ENCODE peak calls at places on chromosome 14, in seven cellular contexts. I, L, E, A, N, Z and O are unnamed samples. For H3K4me1 and H3K36me3, the result is how much of the 10 kb centered on the place peaks cover.

GRCh38 chr14:24861083-24861630 is 188.8 kb downstream of the STXBP6 start:
- DNase-seq in L (no peak), Z (no peak), N (no peak), E (no peak), I (no peak), A (no peak), O (no peak)

GRCh38 chr14:103688906-103689902 is 26.0 kb downstream of the XRCC3 start:
- DNase-seq in Z (no peak), A (no peak), I (no peak), L (peak), E (peak), N (peak), O (no peak)

GRCh38 chr14:39102265-39102968 is 618 bp downstream of the SEC23A start:
- DNase-seq in A (no peak), N (no peak), L (peak), E (no peak), Z (no peak), I (peak), O (no peak)

GRCh38 chr14:39229222-39229543 is 4.5 kb upstream of the MIA2 start:
- DNase-seq in N (no peak), Z (no peak), L (no peak), A (no peak), E (no peak), I (no peak), O (peak)

GRCh38 chr14:24313912-24314311 is 2.6 kb downstream of the LTB4R start:
- DNase-seq in I (no peak), N (no peak), L (no peak), A (no peak), E (no peak), Z (no peak), O (no peak)

GRCh38 chr14:55075628-55076027 is 24.2 kb downstream of the MAPK1IP1L start:
- DNase-seq in A (no peak), L (no peak), Z (no peak), I (no peak), E (no peak), N (peak), O (no peak)

GRCh38 chr14:60204104-60204842 is 39.1 kb upstream of the DHRS7 start:
- DNase-seq in E (no peak), Z (no peak), L (no peak), I (no peak), A (no peak), N (no peak), O (no peak)

GRCh38 chr14:54704768-54705167 is 137.8 kb downstream of the SAMD4A start:
- DNase-seq in L (no peak), A (no peak), I (no peak), Z (no peak), E (no peak), N (no peak), O (no peak)

GRCh38 chr14:61335876-61336275 is 14.5 kb downstream of the PRKCH start:
- DNase-seq in A (no peak), L (no peak), I (no peak), E (no peak), Z (no peak), N (no peak), O (no peak)

GRCh38 chr14:91063119-91063518 is 2.7 kb upstream of the RPS6KA5 start:
- DNase-seq in E (no peak), I (no peak), N (no peak), A (no peak), L (no peak), Z (no peak), O (no peak)

GRCh38 chr14:44369401-44370123 is 137.5 kb downstream of the FSCB start:
- DNase-seq in A (peak), I (no peak), N (no peak), L (no peak), Z (no peak), E (no peak), O (no peak)

GRCh38 chr14:75340921-75341320 is 62.3 kb downstream of the FOS start:
- DNase-seq in Z (peak), N (peak), E (peak), A (no peak), I (peak), L (peak), O (no peak)

GRCh38 chr14:103727313-103728000 is 11.8 kb downstream of the ZFYVE21 start:
- DNase-seq in Z (no peak), A (no peak), N (no peak), L (no peak), E (peak), I (no peak), O (no peak)

GRCh38 chr14:39107624-39108023 is 4.6 kb upstream of the SEC23A start:
- DNase-seq in A (peak), L (no peak), Z (no peak), N (no peak), E (no peak), I (peak), O (no peak)

GRCh38 chr14:104253223-104253822 is 114.9 kb downstream of the KIF26A start:
- DNase-seq in E (peak), N (no peak), I (no peak), Z (peak), L (no peak), A (no peak), O (no peak)

GRCh38 chr14:34439090-34439489 is 22.9 kb downstream of the SPTSSA start:
- DNase-seq in Z (no peak), A (no peak), N (no peak), E (no peak), I (no peak), L (no peak), O (no peak)

GRCh38 chr14:81269100-81269978 is 48.6 kb upstream of the GTF2A1 start:
- DNase-seq in N (no peak), I (peak), L (peak), E (no peak), Z (no peak), A (peak), O (peak)

GRCh38 chr14:97602438-97603117 is 805.4 kb downstream of the VRK1 start:
- DNase-seq in A (no peak), E (no peak), N (no peak), L (no peak), I (no peak), Z (no peak), O (peak)

GRCh38 chr14:38958589-38958988 is 144.4 kb downstream of the SEC23A start:
- DNase-seq in Z (no peak), L (no peak), I (peak), A (no peak), N (no peak), E (no peak), O (no peak)

GRCh38 chr14:101069666-101070362 is 166.3 kb upstream of the RTL1 start:
- DNase-seq in Z (peak), N (peak), E (peak), A (no peak), L (no peak), I (no peak), O (no peak)

GRCh38 chr14:96053600-96054381 is 14.6 kb downstream of the C14orf132 start:
- DNase-seq in N (peak), Z (no peak), E (no peak), I (no peak), L (no peak), A (peak), O (no peak)

GRCh38 chr14:74502236-74503019 is 8.9 kb downstream of the ISCA2 start:
- DNase-seq in E (no peak), L (no peak), Z (no peak), I (no peak), N (peak), A (peak), O (no peak)

GRCh38 chr14:89325299-89325883 is 91.6 kb downstream of the FOXN3 start:
- DNase-seq in E (no peak), N (no peak), L (no peak), A (no peak), Z (no peak), I (no peak), O (no peak)

GRCh38 chr14:103896578-103896977 is 31.7 kb upstream of the TDRD9 start:
- DNase-seq in I (no peak), L (no peak), E (no peak), N (no peak), Z (no peak), A (no peak), O (no peak)

GRCh38 chr14:71319646-71320045 is 412.4 kb downstream of the PCNX1 start:
- DNase-seq in I (no peak), Z (no peak), L (no peak), E (no peak), N (peak), A (peak), O (no peak)

GRCh38 chr14:29236848-29237247 is 470.3 kb downstream of the FOXG1 start:
- DNase-seq in L (no peak), Z (no peak), E (no peak), I (peak), N (no peak), A (no peak), O (no peak)

GRCh38 chr14:103846569-103847438 is 571 bp downstream of the PPP1R13B start:
- DNase-seq in I (peak), N (peak), Z (peak), E (peak), L (peak), A (peak), O (no peak)

GRCh38 chr14:99611639-99612038 is 7.6 kb upstream of the CCDC85C start:
- DNase-seq in I (no peak), Z (no peak), A (no peak), E (no peak), N (no peak), L (no peak), O (no peak)

GRCh38 chr14:99616832-99617488 is 13.0 kb upstream of the CCDC85C start:
- DNase-seq in I (no peak), A (no peak), Z (no peak), N (no peak), E (no peak), L (no peak), O (no peak)

GRCh38 chr14:99612737-99613330 is 8.8 kb upstream of the CCDC85C start:
- DNase-seq in E (no peak), Z (no peak), N (no peak), L (no peak), I (no peak), A (no peak), O (no peak)

GRCh38 chr14:99612065-99612736 is 8.2 kb upstream of the CCDC85C start:
- DNase-seq in I (no peak), A (no peak), L (no peak), E (no peak), N (no peak), Z (no peak), O (no peak)

DNA sequence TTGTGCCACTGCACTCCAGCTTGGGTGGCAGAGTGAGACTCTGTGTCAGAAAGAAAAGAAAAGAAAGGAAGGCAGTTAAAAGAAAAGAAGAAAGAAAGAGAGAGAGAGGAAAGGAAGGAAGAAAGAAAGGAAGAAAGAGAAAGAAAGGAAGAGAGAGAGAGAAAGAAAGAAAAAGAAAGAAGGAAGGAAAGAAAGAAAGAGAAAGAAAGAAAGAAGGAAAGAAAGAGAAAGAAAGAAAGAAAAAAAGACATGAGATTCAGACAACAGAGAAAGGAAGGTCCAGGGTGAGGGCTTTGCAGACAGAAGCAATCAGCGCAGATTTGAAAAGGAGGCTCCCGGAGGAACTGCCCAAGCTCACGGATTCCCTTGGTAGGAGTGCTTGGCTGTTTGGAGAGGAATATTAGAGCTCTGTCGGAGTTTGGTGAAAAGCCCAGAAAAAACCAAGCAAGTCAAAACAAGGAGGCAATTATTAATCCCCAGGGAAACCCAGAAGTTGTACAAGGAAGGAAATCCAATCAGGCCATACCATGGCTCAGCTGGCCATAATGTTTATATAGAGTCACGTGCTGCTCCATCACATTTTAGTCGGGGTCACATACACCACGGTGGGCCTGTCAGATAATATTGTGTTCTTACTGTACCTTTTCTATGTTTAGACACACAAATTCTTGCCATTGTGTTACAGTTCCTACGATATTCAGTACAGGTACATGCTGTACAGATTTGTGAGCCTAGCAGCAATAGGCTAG is 11.7 kb upstream of the CCDC85C start:
- DNase-seq in E (no peak), A (no peak), Z (no peak), L (no peak), I (peak), N (peak), O (no peak)
- H3K27ac ChIP-seq in E (no peak), A (no peak), Z (no peak), L (no peak), I (peak), N (no peak), O (no peak)

GRCh38 chr14:41549821-41550597 is 56.7 kb upstream of the LRFN5 start:
- DNase-seq in A (peak), L (no peak), Z (no peak), I (no peak), N (no peak), E (no peak), O (no peak)
- H3K4me1 ChIP-seq in A (under half), L (under half), Z (under half), I (under half), N (under half), E (under half), O (under half)

DNA sequence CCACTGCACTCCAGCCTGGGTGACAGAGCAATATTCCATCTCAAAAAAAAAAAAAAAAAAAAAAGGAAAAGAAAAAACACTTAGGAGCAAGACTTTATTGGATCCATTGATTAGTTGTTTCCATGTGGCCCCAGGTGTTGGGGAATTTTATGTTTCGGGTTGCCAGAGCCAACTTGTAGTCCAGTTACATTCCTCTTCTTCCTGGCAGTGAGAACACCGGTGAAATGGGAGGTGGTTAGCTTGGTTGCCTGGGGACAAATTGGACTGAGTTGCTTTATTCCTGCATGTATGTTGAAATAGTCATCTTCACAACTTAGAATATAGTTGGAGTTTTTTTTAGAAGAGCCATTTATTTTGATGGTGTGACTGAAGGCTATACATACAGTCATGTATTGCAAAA is 12.6 kb downstream of the RCOR1 start:
- DNase-seq in N (no peak), A (no peak), Z (no peak), E (no peak), I (no peak), L (no peak), O (no peak)
- H3K36me3 ChIP-seq in N (under half), A (under half), Z (under half), E (under half), I (under half), L (under half), O (under half)

GRCh38 chr14:22897357-22897756 is 14.3 kb downstream of the REM2 start:
- DNase-seq in A (no peak), N (no peak), Z (no peak), L (no peak), E (no peak), I (no peak), O (no peak)

GRCh38 chr14:22901799-22902198 is 17.1 kb downstream of the RBM23 start:
- DNase-seq in Z (no peak), E (no peak), A (no peak), L (no peak), I (no peak), N (no peak), O (no peak)

GRCh38 chr14:22898302-22898894 is 15.4 kb downstream of the REM2 start:
- DNase-seq in N (no peak), Z (no peak), A (no peak), I (no peak), L (peak), E (no peak), O (no peak)

GRCh38 chr14:22903742-22904087 is 15.2 kb downstream of the RBM23 start:
- DNase-seq in I (no peak), Z (no peak), N (no peak), A (no peak), E (no peak), L (no peak), O (no peak)

GRCh38 chr14:22900088-22900799 is 17.2 kb downstream of the REM2 start:
- DNase-seq in L (peak), N (peak), E (no peak), Z (no peak), I (peak), A (peak), O (peak)
- H3K27ac ChIP-seq in L (no peak), N (no peak), E (no peak), Z (no peak), I (no peak), A (peak), O (peak)

GRCh38 chr14:69346710-69347109 is 51.4 kb downstream of the ERH start:
- DNase-seq in N (peak), Z (no peak), A (peak), L (peak), I (peak), E (no peak), O (no peak)
- H3K4me1 ChIP-seq in N (under half), Z (under half), A (under half), L (under half), I (under half), E (under half), O (under half)

DNA sequence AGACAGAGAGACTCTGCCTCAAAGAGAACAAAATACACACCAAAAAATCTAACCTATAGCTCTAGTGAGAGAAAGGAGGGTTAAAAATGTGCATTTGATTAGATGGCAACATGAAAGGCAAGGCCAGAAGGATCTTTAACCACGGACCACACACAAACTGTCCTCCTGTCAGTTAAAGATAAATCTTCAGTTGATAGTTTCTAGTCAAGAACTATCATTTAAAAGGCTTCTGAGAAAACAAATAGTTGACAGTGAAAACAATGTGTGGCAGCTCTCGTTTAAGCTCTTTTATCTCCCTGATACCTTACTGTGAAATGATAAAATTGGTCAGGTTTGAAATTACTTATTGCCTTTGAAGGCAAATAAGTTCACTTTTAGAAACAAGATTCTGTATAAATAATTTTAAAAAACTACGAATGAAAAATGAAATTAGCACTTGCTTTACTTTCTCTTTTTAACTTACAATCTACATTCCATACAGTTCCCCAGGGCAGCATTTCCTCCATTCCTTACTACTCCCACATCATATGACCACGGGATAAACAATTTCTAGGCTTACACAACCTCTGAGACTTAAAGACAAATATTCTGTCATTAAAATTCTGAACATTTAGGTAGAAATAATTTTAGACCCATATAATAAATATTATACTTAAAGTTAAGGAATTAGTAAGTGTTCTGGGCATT is 71.4 kb upstream of the GNPNAT1 start:
- DNase-seq in L (no peak), N (no peak), A (no peak), I (peak), E (no peak), Z (no peak), O (no peak)
- H3K36me3 ChIP-seq in L (under half), N (under half), A (half or more), I (under half), E (under half), Z (under half), O (under half)

DNA sequence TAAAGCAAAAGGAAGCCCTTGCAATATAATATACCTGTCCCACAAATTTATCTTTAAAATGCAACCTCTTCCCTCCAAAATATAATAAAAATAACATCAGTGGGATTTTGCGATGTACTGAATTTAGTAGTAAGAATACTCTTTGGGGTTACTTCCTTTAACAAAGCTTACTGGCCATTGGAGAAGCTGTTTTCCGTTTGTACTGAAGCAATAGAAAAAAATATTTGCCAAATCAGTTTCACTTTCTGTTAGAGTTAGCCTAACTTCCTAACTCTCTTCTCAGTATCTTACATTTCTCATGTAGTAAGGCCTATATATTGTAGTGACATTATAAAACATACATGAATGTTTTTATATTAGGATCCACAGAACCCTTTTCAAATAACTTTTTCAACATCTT is 3.7 kb downstream of the MAX start:
- DNase-seq in E (no peak), L (no peak), A (no peak), I (peak), N (no peak), Z (no peak), O (no peak)
- H3K27ac ChIP-seq in E (peak), L (peak), A (no peak), I (peak), N (peak), Z (no peak), O (peak)

GRCh38 chr14:93035917-93036651 is 79.6 kb downstream of the ITPK1 start:
- DNase-seq in A (peak), N (peak), I (no peak), E (no peak), Z (no peak), L (peak), O (no peak)
- H3K4me1 ChIP-seq in A (half or more), N (half or more), I (under half), E (half or more), Z (half or more), L (under half), O (under half)